ENCODE peak calls at places on chromosomes 11 and 22, in ten cellular contexts. P is fibroblast of the aortic adventitia, V is psoas muscle, M is esophagus squamous epithelium, F is heart left ventricle, W is GM23338, N is pancreas, K is SK-N-SH, D is cardiac muscle cell, U is hepatocyte. Z is an unnamed sample.

GRCh38 chr11:45906096-45906682 is 882 bp downstream of the FREY1 start:
- DNase-seq in P (no peak), V (no peak), M (no peak), F (no peak), W (no peak), N (peak; percentile 96), K (no peak), D (no peak), U (no peak), Z (no peak)

GRCh38 chr22:42086051-42086450 is 4.5 kb downstream of the NDUFA6 start:
- DNase-seq in P (no peak), V (no peak), M (no peak), F (no peak), W (no peak), N (no peak), K (no peak), D (no peak), U (no peak), Z (no peak)

GRCh38 chr22:19876941-19877625 is 22.4 kb upstream of the GNB1L start:
- DNase-seq in P (no peak), V (no peak), M (no peak), F (peak; percentile 16), W (no peak), N (no peak), K (peak; percentile 39), D (no peak), U (no peak), Z (peak; percentile 71)

GRCh38 chr11:72308226-72309073 is 64.5 kb upstream of the PHOX2A start:
- DNase-seq in P (peak; percentile 90), V (no peak), M (no peak), F (no peak), W (no peak), N (peak; percentile 7), K (peak; percentile 81), D (peak; percentile 91), U (peak; percentile 80), Z (no peak)

GRCh38 chr11:132064987-132065620 is 694.7 kb downstream of the NTM start:
- DNase-seq in P (peak; percentile 94), V (no peak), M (no peak), F (no peak), W (no peak), N (no peak), K (no peak), D (peak; percentile 95), U (peak; percentile 64), Z (no peak)

GRCh38 chr11:11057472-11057854 is 199.6 kb upstream of the ZBED5 start:
- DNase-seq in P (peak; percentile 24), V (no peak), M (no peak), F (no peak), W (no peak), N (no peak), K (no peak), D (no peak), U (no peak), Z (no peak)

GRCh38 chr11:75714211-75714610 is 3.4 kb upstream of the MOGAT2 start:
- DNase-seq in P (no peak), V (no peak), M (no peak), F (no peak), W (no peak), N (no peak), K (peak; percentile 60), D (no peak), U (no peak), Z (no peak)

GRCh38 chr22:22462813-22463567 is 45.6 kb downstream of the ZNF280B start:
- DNase-seq in P (peak; percentile 3), V (no peak), M (no peak), F (no peak), W (peak; percentile 40), N (no peak), K (peak; percentile 14), D (peak; percentile 4), U (no peak), Z (no peak)

DNA sequence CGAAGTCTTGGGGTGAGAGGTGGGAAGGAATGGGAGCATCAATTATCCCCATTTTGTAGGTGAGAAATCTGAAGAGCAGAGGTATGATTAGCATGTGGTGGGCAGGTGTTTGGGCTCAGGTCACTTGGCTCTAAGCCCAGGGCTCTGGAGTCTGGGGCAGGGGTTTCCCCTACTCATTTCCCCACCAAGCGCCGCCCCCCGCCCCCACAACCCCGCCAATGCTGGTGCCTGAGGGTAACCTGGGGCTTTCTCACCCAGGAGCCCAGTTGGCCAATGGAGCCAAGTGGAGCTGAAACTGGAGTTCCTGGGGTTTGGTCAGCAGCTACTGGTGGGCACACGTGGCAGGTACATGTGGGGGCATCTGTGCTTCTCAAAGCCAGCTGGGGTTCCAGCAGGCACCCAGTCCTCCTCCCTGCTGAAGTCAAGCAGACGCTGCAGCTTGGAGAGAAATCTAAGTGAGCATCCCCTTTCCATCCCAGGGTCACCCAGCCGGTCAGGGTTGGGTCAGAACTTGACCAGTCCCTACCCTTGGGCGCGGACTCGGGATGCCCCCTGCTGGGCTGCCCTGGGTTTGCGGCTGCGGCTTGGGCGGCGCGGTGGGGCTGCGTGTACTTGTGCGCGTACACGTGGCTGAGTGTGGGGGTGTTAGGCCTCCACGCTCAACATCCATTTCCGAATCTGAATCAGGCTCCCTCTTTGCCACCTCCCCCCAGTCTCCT is 1.6 kb upstream of the CHRM1 start:
- DNase-seq in P (no peak), V (peak; percentile 44), M (no peak), F (no peak), W (peak; percentile 72), N (no peak), K (no peak), D (peak; percentile 30), U (no peak), Z (no peak)
- H3K4me3 ChIP-seq in P (no peak overlapping the region), V (no peak overlapping the region), M (no peak overlapping the region), F (no peak overlapping the region), W (peak overlapping the region; percentile 72), N (no peak overlapping the region), K (no peak overlapping the region), D (no peak overlapping the region), U (no peak overlapping the region), Z (peak overlapping the region; percentile 60)

GRCh38 chr11:62392506-62392905 is 26.3 kb upstream of the SCGB1A1 start:
- DNase-seq in P (no peak), V (no peak), M (no peak), F (no peak), W (no peak), N (no peak), K (no peak), D (no peak), U (no peak), Z (no peak)

GRCh38 chr11:62394825-62395538 is 23.9 kb upstream of the SCGB1A1 start:
- DNase-seq in P (peak; percentile 92), V (peak; percentile 84), M (no peak), F (peak; percentile 78), W (peak; percentile 89), N (peak; percentile 64), K (peak; percentile 89), D (peak; percentile 90), U (peak; percentile 89), Z (peak; percentile 86)

GRCh38 chr11:62393735-62394134 is 25.1 kb upstream of the SCGB1A1 start:
- DNase-seq in P (no peak), V (no peak), M (no peak), F (no peak), W (no peak), N (no peak), K (no peak), D (no peak), U (no peak), Z (no peak)

GRCh38 chr11:62391642-62392425 is 27.0 kb upstream of the SCGB1A1 start:
- DNase-seq in P (no peak), V (no peak), M (no peak), F (no peak), W (peak; percentile 63), N (no peak), K (no peak), D (no peak), U (no peak), Z (no peak)

GRCh38 chr11:62392944-62393628 is 25.7 kb upstream of the SCGB1A1 start:
- DNase-seq in P (no peak), V (no peak), M (no peak), F (no peak), W (no peak), N (no peak), K (no peak), D (no peak), U (peak; percentile 51), Z (no peak)
- TF ChIP-seq CTCF in P (no peak), V (no peak), M (no peak), F (no peak), W (peak; percentile 29), N (no peak), K (peak; percentile 25), D (no peak), U (peak; percentile 37), Z (no peak)

GRCh38 chr11:17073370-17074027 is 4.0 kb downstream of the RPS13 start:
- DNase-seq in P (no peak), V (no peak), M (no peak), F (no peak), W (no peak), N (no peak), K (no peak), D (no peak), U (no peak), Z (no peak)

GRCh38 chr11:17077520-17078401 is at the start of gene RPS13:
- DNase-seq in P (peak; percentile 99), V (peak; percentile 98), M (peak; percentile 90), F (peak; percentile 98), W (peak; percentile 100), N (peak; percentile 97), K (peak; percentile 92), D (peak; percentile 99), U (peak; percentile 99), Z (peak; percentile 99)

GRCh38 chr11:17076517-17077239 is 789 bp downstream of the RPS13 start:
- DNase-seq in P (peak; percentile 25), V (no peak), M (no peak), F (no peak), W (no peak), N (no peak), K (no peak), D (peak; percentile 20), U (peak; percentile 24), Z (no peak)

GRCh38 chr11:17077240-17077519 is 287 bp downstream of the RPS13 start:
- DNase-seq in P (no peak), V (no peak), M (no peak), F (no peak), W (no peak), N (no peak), K (no peak), D (no peak), U (no peak), Z (no peak)

DNA sequence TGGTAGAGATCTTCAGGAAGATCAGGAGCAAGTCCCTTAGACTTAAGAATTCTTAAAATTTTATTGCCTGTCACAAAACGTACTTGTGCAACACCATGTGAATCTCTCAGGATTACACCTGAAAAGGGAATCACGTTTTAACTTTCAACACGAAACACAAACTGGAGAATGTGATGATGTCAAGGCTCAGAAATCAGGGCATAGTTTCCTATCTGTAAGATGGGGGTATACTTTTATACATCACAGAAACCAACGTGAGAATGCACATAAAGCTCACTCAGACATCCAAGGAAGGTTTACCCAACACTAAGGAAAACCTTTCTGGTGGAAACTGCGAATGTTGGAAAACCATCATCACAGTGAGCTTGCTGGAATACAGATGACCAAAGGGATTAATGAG is 2.0 kb downstream of the RPS13 start:
- DNase-seq in P (no peak), V (no peak), M (no peak), F (no peak), W (no peak), N (no peak), K (no peak), D (no peak), U (no peak), Z (no peak)
- H3K4me3 ChIP-seq in P (no peak overlapping the region), V (peak overlapping the region; percentile 91), M (no peak overlapping the region), F (no peak overlapping the region), W (peak overlapping the region; percentile 91), N (peak overlapping the region; percentile 70), K (no peak overlapping the region), D (no peak overlapping the region), U (no peak overlapping the region), Z (peak overlapping the region; percentile 92)

DNA sequence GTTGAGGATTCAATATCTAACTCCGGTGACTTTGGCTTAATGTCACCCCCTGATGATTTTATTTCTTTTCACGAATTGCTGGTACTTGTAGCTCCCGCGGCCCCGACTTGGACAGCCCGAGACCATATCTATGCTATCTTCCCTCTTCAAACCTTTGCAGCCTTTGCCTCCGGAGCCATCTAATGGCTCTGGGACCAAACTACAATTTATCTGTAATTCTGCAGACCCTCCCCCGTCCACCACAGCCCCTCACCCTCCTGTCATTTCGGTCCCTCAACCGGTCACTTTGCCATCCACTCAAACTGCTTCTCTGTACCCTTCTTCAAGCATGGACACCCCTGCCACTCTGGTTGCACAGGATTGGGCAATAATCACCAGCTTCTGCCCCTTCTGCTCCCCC is 25.7 kb upstream of the ALDH3B2 start:
- DNase-seq in P (no peak), V (no peak), M (no peak), F (no peak), W (peak; percentile 56), N (no peak), K (no peak), D (no peak), U (no peak), Z (no peak)
- TF ChIP-seq CTCF in P (no peak), V (no peak), M (no peak), F (no peak), W (peak; percentile 59), N (no peak), K (no peak), D (no peak), U (no peak), Z (no peak)

Z was measured in coronary artery.